ENCODE peak calls at places on chromosomes 13 and 19, in eight cellular contexts. E, G, F, V, K, Y, A and Z are unnamed samples.

GRCh38 chr19:41746593-41747227 is 8.6 kb upstream of the CEACAM6 start:
- DNase-seq in E (peak; percentile 47), G (peak; percentile 40), F (no peak), V (peak; percentile 29), K (peak; percentile 90), Y (no peak), A (peak; percentile 36), Z (peak; percentile 25)

GRCh38 chr19:44726465-44726864 is 22.0 kb upstream of the BCL3 start:
- DNase-seq in E (no peak), G (no peak), F (no peak), V (peak; percentile 39), K (no peak), Y (no peak), A (no peak), Z (no peak)

GRCh38 chr13:41954226-41954625 is 6.7 kb downstream of the VWA8 start:
- DNase-seq in E (no peak), G (no peak), F (no peak), V (no peak), K (no peak), Y (no peak), A (peak; percentile 17), Z (no peak)

GRCh38 chr19:40530091-40530901 is 46.4 kb upstream of the SHKBP1 start:
- DNase-seq in E (no peak), G (peak; percentile 93), F (no peak), V (no peak), K (peak; percentile 83), Y (no peak), A (peak; percentile 91), Z (no peak)

GRCh38 chr13:86882835-86883234 is 788.3 kb upstream of the SLITRK5 start:
- DNase-seq in E (no peak), G (no peak), F (no peak), V (peak; percentile 7), K (no peak), Y (no peak), A (no peak), Z (no peak)

GRCh38 chr19:52170863-52171320 is 529 bp downstream of the ZNF836 start:
- DNase-seq in E (no peak), G (peak; percentile 58), F (no peak), V (no peak), K (peak; percentile 55), Y (no peak), A (no peak), Z (peak; percentile 3)

GRCh38 chr13:37168151-37168550 is 62.7 kb upstream of the CSNK1A1L start:
- DNase-seq in E (no peak), G (no peak), F (no peak), V (no peak), K (no peak), Y (no peak), A (no peak), Z (no peak)

GRCh38 chr13:101082441-101082840 is 333.9 kb downstream of the NALCN start:
- DNase-seq in E (no peak), G (no peak), F (no peak), V (no peak), K (no peak), Y (no peak), A (no peak), Z (no peak)

GRCh38 chr13:102856603-102857002 is 10.8 kb downstream of the ERCC5 start:
- DNase-seq in E (no peak), G (no peak), F (no peak), V (no peak), K (no peak), Y (no peak), A (no peak), Z (no peak)

GRCh38 chr13:46571189-46571901 is 18.4 kb downstream of the LRCH1 start:
- DNase-seq in E (no peak), G (no peak), F (no peak), V (peak; percentile 39), K (no peak), Y (no peak), A (no peak), Z (no peak)

GRCh38 chr13:40464991-40465390 is 201.4 kb downstream of the FOXO1 start:
- DNase-seq in E (no peak), G (no peak), F (no peak), V (no peak), K (no peak), Y (no peak), A (no peak), Z (no peak)

GRCh38 chr13:40665754-40666057 is 735 bp downstream of the FOXO1 start:
- DNase-seq in E (no peak), G (peak; percentile 65), F (no peak), V (no peak), K (no peak), Y (no peak), A (peak; percentile 18), Z (peak; percentile 23)

GRCh38 chr19:42421591-42422031 is 5.6 kb downstream of the LIPE start:
- DNase-seq in E (no peak), G (no peak), F (no peak), V (no peak), K (no peak), Y (no peak), A (no peak), Z (no peak)

GRCh38 chr13:24500977-24501376 is 11.6 kb downstream of the PARP4 start:
- DNase-seq in E (no peak), G (no peak), F (no peak), V (no peak), K (no peak), Y (no peak), A (no peak), Z (no peak)

GRCh38 chr13:100234006-100234405 is 145.1 kb downstream of the PCCA start:
- DNase-seq in E (no peak), G (no peak), F (no peak), V (no peak), K (no peak), Y (no peak), A (no peak), Z (no peak)

GRCh38 chr13:27264181-27264580 is 6.4 kb upstream of the RASL11A start:
- DNase-seq in E (no peak), G (peak; percentile 30), F (no peak), V (no peak), K (no peak), Y (no peak), A (no peak), Z (no peak)

GRCh38 chr13:33345842-33346241 is 60.3 kb upstream of the STARD13 start:
- DNase-seq in E (no peak), G (no peak), F (no peak), V (no peak), K (no peak), Y (no peak), A (no peak), Z (no peak)

GRCh38 chr13:44932850-44933251 is 56.4 kb downstream of the NUFIP1 start:
- DNase-seq in E (no peak), G (no peak), F (no peak), V (no peak), K (no peak), Y (no peak), A (no peak), Z (no peak)

GRCh38 chr19:10120538-10121198 is 969 bp upstream of the EIF3G start:
- DNase-seq in E (no peak), G (no peak), F (no peak), V (no peak), K (no peak), Y (no peak), A (no peak), Z (no peak)
- H3K4me3 ChIP-seq in E (no peak overlapping the region), G (no peak overlapping the region), F (no peak overlapping the region), V (no peak overlapping the region), K (no peak overlapping the region), Y (no peak overlapping the region), A (no peak overlapping the region), Z (no peak overlapping the region)

GRCh38 chr19:55601127-55601526 is 1.0 kb downstream of the ZNF524 start:
- DNase-seq in E (no peak), G (no peak), F (no peak), V (no peak), K (no peak), Y (no peak), A (no peak), Z (no peak)

GRCh38 chr19:55598719-55599467 is 424 bp downstream of the FIZ1 start:
- DNase-seq in E (peak; percentile 98), G (peak; percentile 88), F (peak; percentile 83), V (peak; percentile 90), K (peak; percentile 98), Y (peak; percentile 82), A (peak; percentile 93), Z (peak; percentile 89)

GRCh38 chr19:55598034-55598433 is 1.3 kb downstream of the FIZ1 start:
- DNase-seq in E (no peak), G (peak; percentile 2), F (no peak), V (no peak), K (peak; percentile 88), Y (no peak), A (no peak), Z (no peak)

GRCh38 chr19:55599468-55600335 is at the start of the genes FIZ1 and ZNF524:
- DNase-seq in E (peak; percentile 97), G (peak; percentile 92), F (peak; percentile 94), V (peak; percentile 98), K (peak; percentile 99), Y (peak; percentile 95), A (peak; percentile 92), Z (peak; percentile 99)

DNA sequence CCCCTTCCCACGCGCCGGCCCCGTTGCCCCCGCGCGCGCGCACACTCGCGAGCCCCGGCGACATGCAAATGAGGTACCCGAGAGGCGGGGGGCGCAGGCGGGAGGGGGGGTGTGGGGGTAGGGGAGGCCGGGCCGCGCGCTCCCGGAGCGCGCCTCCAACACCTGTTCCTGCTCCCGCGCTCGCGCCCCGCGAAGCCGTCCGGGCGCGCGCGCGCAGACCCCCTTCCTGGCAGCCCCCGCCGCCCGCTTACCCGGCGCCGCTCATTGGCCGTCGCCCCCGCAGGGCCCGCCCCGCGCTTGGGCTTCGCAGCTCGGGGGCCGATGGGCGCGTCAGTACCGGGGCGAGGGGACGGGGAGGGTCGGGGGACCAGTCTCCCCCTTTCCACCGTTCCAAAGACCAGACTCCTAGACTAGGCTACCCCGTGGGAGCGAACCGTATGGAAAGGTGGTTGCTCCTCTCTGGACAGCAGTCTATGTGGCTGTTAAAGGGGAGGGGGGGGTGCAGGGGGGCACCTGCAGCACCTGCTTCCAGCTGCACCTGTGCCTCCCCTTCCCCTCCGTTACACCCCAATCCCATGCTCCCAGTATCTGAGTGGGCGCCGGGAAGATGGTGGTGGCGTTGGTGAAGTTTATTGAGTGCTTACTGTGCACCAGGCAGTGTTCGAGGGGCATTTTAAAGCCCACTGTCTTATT is 394 bp downstream of the ZNF524 start:
- DNase-seq in E (no peak), G (peak; percentile 89), F (no peak), V (no peak), K (peak; percentile 94), Y (no peak), A (no peak), Z (peak; percentile 74)
- TF ChIP-seq POLR2AphosphoS5 in E (peak; percentile 24), G (peak; percentile 60), F (no peak), V (peak; percentile 45), K (peak; percentile 67), Y (no peak), A (no peak), Z (no peak)

DNA sequence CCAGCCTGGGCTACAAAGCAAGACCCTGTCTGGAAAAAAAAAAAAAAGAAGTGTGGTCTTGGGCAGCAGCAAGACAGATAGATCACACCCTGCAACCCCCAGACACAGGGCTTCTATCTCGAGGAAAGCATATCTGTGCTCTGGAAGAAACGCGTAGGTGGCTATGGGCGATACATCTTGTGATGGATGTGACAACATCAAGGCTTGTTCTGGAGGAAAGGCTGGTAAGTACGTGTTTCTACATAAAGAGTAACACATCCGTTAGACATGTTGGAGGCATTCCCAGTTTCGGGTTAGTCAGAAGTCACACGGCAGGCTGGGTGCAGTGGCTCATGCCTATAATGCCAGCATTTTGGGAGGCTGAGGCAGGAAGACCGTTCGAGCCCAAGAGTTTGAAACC is 6.6 kb upstream of the DHDH start:
- DNase-seq in E (peak; percentile 75), G (no peak), F (peak; percentile 83), V (no peak), K (no peak), Y (no peak), A (peak; percentile 62), Z (no peak)
- TF ChIP-seq REST in E (no peak), G (no peak), F (no peak), V (no peak), K (no peak), Y (no peak), A (no peak), Z (no peak)

GRCh38 chr13:80900557-80900956 is 559.6 kb upstream of the SPRY2 start:
- DNase-seq in E (no peak), G (no peak), F (no peak), V (no peak), K (no peak), Y (no peak), A (no peak), Z (no peak)
- H3K4me3 ChIP-seq in E (no peak overlapping the region), G (no peak overlapping the region), F (no peak overlapping the region), V (no peak overlapping the region), K (no peak overlapping the region), Y (no peak overlapping the region), A (no peak overlapping the region), Z (no peak overlapping the region)